ENCODE peak calls at places on chromosomes 7 and 10, in ten cellular contexts. One of them, this sample, is unnamed.

GRCh38 chr10:119505131-119505551 is 37.4 kb downstream of the RGS10 start:
- DNase-seq in cortex of kidney: no peak
- DNase-seq in CD8-positive, alpha-beta T cell: no peak
- DNase-seq in SK-N-MC: no peak
- DNase-seq in HEK293T: no peak
- DNase-seq in NCI-H1105 treated with DMSO at 0.1 percent for 48 hours: no peak
- DNase-seq in brain microvascular endothelial cell: no peak
- DNase-seq in astrocyte of the spinal cord: no peak
- DNase-seq in left ventricle myocardium superior: no peak
- DNase-seq in GM19239: no peak
- DNase-seq in this sample: no peak

GRCh38 chr10:131621784-131622624 is 278.8 kb upstream of the PPP2R2D start:
- DNase-seq in astrocyte of the spinal cord: no peak
- DNase-seq in cortex of kidney: no peak
- DNase-seq in GM19239: no peak
- DNase-seq in HEK293T: no peak
- DNase-seq in SK-N-MC: no peak
- DNase-seq in CD8-positive, alpha-beta T cell: no peak
- DNase-seq in brain microvascular endothelial cell: no peak
- DNase-seq in left ventricle myocardium superior: no peak
- DNase-seq in NCI-H1105 treated with DMSO at 0.1 percent for 48 hours: no peak
- DNase-seq in this sample: no peak

GRCh38 chr10:73887038-73888015 is 13.0 kb upstream of the CAMK2G start:
- DNase-seq in cortex of kidney: no peak
- DNase-seq in left ventricle myocardium superior: peak; percentile 87
- DNase-seq in brain microvascular endothelial cell: peak; percentile 72
- DNase-seq in SK-N-MC: no peak
- DNase-seq in NCI-H1105 treated with DMSO at 0.1 percent for 48 hours: peak; percentile 90
- DNase-seq in astrocyte of the spinal cord: peak; percentile 94
- DNase-seq in CD8-positive, alpha-beta T cell: no peak
- DNase-seq in GM19239: no peak
- DNase-seq in HEK293T: no peak
- DNase-seq in this sample: no peak

GRCh38 chr7:44633254-44634186 is 27.1 kb downstream of the OGDH start:
- DNase-seq in cortex of kidney: no peak
- DNase-seq in GM19239: no peak
- DNase-seq in SK-N-MC: no peak
- DNase-seq in left ventricle myocardium superior: peak; percentile 75
- DNase-seq in CD8-positive, alpha-beta T cell: no peak
- DNase-seq in NCI-H1105 treated with DMSO at 0.1 percent for 48 hours: no peak
- DNase-seq in astrocyte of the spinal cord: peak; percentile 97
- DNase-seq in HEK293T: no peak
- DNase-seq in brain microvascular endothelial cell: peak; percentile 92
- DNase-seq in this sample: peak; percentile 88

GRCh38 chr7:11300231-11300630 is 326.6 kb downstream of the PHF14 start:
- DNase-seq in HEK293T: no peak
- DNase-seq in brain microvascular endothelial cell: no peak
- DNase-seq in left ventricle myocardium superior: no peak
- DNase-seq in astrocyte of the spinal cord: no peak
- DNase-seq in NCI-H1105 treated with DMSO at 0.1 percent for 48 hours: no peak
- DNase-seq in GM19239: no peak
- DNase-seq in cortex of kidney: no peak
- DNase-seq in SK-N-MC: no peak
- DNase-seq in CD8-positive, alpha-beta T cell: no peak
- DNase-seq in this sample: no peak

GRCh38 chr7:46135561-46135960 is 214.5 kb upstream of the IGFBP3 start:
- DNase-seq in GM19239: no peak
- DNase-seq in left ventricle myocardium superior: no peak
- DNase-seq in SK-N-MC: no peak
- DNase-seq in HEK293T: no peak
- DNase-seq in NCI-H1105 treated with DMSO at 0.1 percent for 48 hours: no peak
- DNase-seq in cortex of kidney: no peak
- DNase-seq in brain microvascular endothelial cell: no peak
- DNase-seq in CD8-positive, alpha-beta T cell: no peak
- DNase-seq in astrocyte of the spinal cord: no peak
- DNase-seq in this sample: no peak

GRCh38 chr10:83765711-83766110 is 373.6 kb upstream of the GHITM start:
- DNase-seq in brain microvascular endothelial cell: no peak
- DNase-seq in GM19239: no peak
- DNase-seq in HEK293T: no peak
- DNase-seq in cortex of kidney: no peak
- DNase-seq in astrocyte of the spinal cord: no peak
- DNase-seq in NCI-H1105 treated with DMSO at 0.1 percent for 48 hours: no peak
- DNase-seq in left ventricle myocardium superior: no peak
- DNase-seq in SK-N-MC: no peak
- DNase-seq in CD8-positive, alpha-beta T cell: no peak
- DNase-seq in this sample: no peak

GRCh38 chr10:124658591-124659240 is 85.5 kb downstream of the FAM53B start:
- DNase-seq in HEK293T: no peak
- DNase-seq in GM19239: no peak
- DNase-seq in brain microvascular endothelial cell: no peak
- DNase-seq in cortex of kidney: no peak
- DNase-seq in astrocyte of the spinal cord: no peak
- DNase-seq in SK-N-MC: no peak
- DNase-seq in CD8-positive, alpha-beta T cell: no peak
- DNase-seq in left ventricle myocardium superior: peak; percentile 26
- DNase-seq in NCI-H1105 treated with DMSO at 0.1 percent for 48 hours: no peak
- DNase-seq in this sample: no peak

GRCh38 chr10:3975016-3975415 is 190.0 kb upstream of the KLF6 start:
- DNase-seq in CD8-positive, alpha-beta T cell: no peak
- DNase-seq in GM19239: no peak
- DNase-seq in astrocyte of the spinal cord: no peak
- DNase-seq in cortex of kidney: no peak
- DNase-seq in NCI-H1105 treated with DMSO at 0.1 percent for 48 hours: no peak
- DNase-seq in SK-N-MC: no peak
- DNase-seq in brain microvascular endothelial cell: no peak
- DNase-seq in left ventricle myocardium superior: peak; percentile 62
- DNase-seq in HEK293T: no peak
- DNase-seq in this sample: no peak

GRCh38 chr10:17737021-17737965 is 14.7 kb upstream of the TMEM236 start:
- DNase-seq in NCI-H1105 treated with DMSO at 0.1 percent for 48 hours: peak; percentile 26
- DNase-seq in HEK293T: peak; percentile 26
- DNase-seq in CD8-positive, alpha-beta T cell: no peak
- DNase-seq in astrocyte of the spinal cord: peak; percentile 50
- DNase-seq in GM19239: no peak
- DNase-seq in brain microvascular endothelial cell: no peak
- DNase-seq in left ventricle myocardium superior: peak; percentile 62
- DNase-seq in SK-N-MC: peak; percentile 10
- DNase-seq in cortex of kidney: no peak
- DNase-seq in this sample: no peak

GRCh38 chr10:77843264-77843663 is 83.3 kb downstream of the DLG5 start:
- DNase-seq in NCI-H1105 treated with DMSO at 0.1 percent for 48 hours: no peak
- DNase-seq in left ventricle myocardium superior: no peak
- DNase-seq in astrocyte of the spinal cord: no peak
- DNase-seq in GM19239: no peak
- DNase-seq in CD8-positive, alpha-beta T cell: no peak
- DNase-seq in cortex of kidney: no peak
- DNase-seq in brain microvascular endothelial cell: no peak
- DNase-seq in SK-N-MC: no peak
- DNase-seq in HEK293T: no peak
- DNase-seq in this sample: no peak

GRCh38 chr10:129104266-129105045 is 362.6 kb upstream of the MGMT start:
- DNase-seq in CD8-positive, alpha-beta T cell: no peak
- DNase-seq in SK-N-MC: no peak
- DNase-seq in NCI-H1105 treated with DMSO at 0.1 percent for 48 hours: no peak
- DNase-seq in GM19239: no peak
- DNase-seq in astrocyte of the spinal cord: peak; percentile 27
- DNase-seq in brain microvascular endothelial cell: peak; percentile 25
- DNase-seq in cortex of kidney: no peak
- DNase-seq in left ventricle myocardium superior: no peak
- DNase-seq in HEK293T: no peak
- DNase-seq in this sample: no peak

GRCh38 chr10:73899401-73899780 is 11.5 kb upstream of the PLAU start:
- DNase-seq in astrocyte of the spinal cord: peak; percentile 94
- DNase-seq in GM19239: no peak
- DNase-seq in NCI-H1105 treated with DMSO at 0.1 percent for 48 hours: no peak
- DNase-seq in brain microvascular endothelial cell: peak; percentile 87
- DNase-seq in CD8-positive, alpha-beta T cell: no peak
- DNase-seq in HEK293T: no peak
- DNase-seq in left ventricle myocardium superior: no peak
- DNase-seq in SK-N-MC: no peak
- DNase-seq in cortex of kidney: no peak
- DNase-seq in this sample: no peak

GRCh38 chr10:33402748-33403147 is 68.3 kb upstream of the NRP1 start:
- DNase-seq in CD8-positive, alpha-beta T cell: no peak
- DNase-seq in brain microvascular endothelial cell: no peak
- DNase-seq in left ventricle myocardium superior: no peak
- DNase-seq in SK-N-MC: no peak
- DNase-seq in astrocyte of the spinal cord: no peak
- DNase-seq in GM19239: no peak
- DNase-seq in NCI-H1105 treated with DMSO at 0.1 percent for 48 hours: no peak
- DNase-seq in HEK293T: no peak
- DNase-seq in cortex of kidney: no peak
- DNase-seq in this sample: no peak

GRCh38 chr7:38451840-38452239 is 178.4 kb upstream of the TARP start:
- DNase-seq in cortex of kidney: no peak
- DNase-seq in HEK293T: peak; percentile 31
- DNase-seq in NCI-H1105 treated with DMSO at 0.1 percent for 48 hours: peak; percentile 23
- DNase-seq in astrocyte of the spinal cord: peak; percentile 53
- DNase-seq in brain microvascular endothelial cell: peak; percentile 29
- DNase-seq in SK-N-MC: no peak
- DNase-seq in CD8-positive, alpha-beta T cell: no peak
- DNase-seq in GM19239: no peak
- DNase-seq in left ventricle myocardium superior: no peak
- DNase-seq in this sample: no peak

GRCh38 chr10:130810856-130811255 is 500.7 kb downstream of the TCERG1L start:
- DNase-seq in HEK293T: no peak
- DNase-seq in NCI-H1105 treated with DMSO at 0.1 percent for 48 hours: no peak
- DNase-seq in astrocyte of the spinal cord: no peak
- DNase-seq in brain microvascular endothelial cell: no peak
- DNase-seq in CD8-positive, alpha-beta T cell: no peak
- DNase-seq in SK-N-MC: no peak
- DNase-seq in GM19239: no peak
- DNase-seq in left ventricle myocardium superior: no peak
- DNase-seq in cortex of kidney: no peak
- DNase-seq in this sample: no peak

GRCh38 chr10:32190890-32191491 is 134.8 kb upstream of the KIF5B start:
- DNase-seq in left ventricle myocardium superior: no peak
- DNase-seq in NCI-H1105 treated with DMSO at 0.1 percent for 48 hours: peak; percentile 23
- DNase-seq in brain microvascular endothelial cell: no peak
- DNase-seq in cortex of kidney: no peak
- DNase-seq in GM19239: no peak
- DNase-seq in HEK293T: peak; percentile 9
- DNase-seq in SK-N-MC: no peak
- DNase-seq in astrocyte of the spinal cord: peak; percentile 50
- DNase-seq in CD8-positive, alpha-beta T cell: no peak
- DNase-seq in this sample: no peak

GRCh38 chr10:48791267-48791928 is 106.7 kb downstream of the WDFY4 start:
- DNase-seq in cortex of kidney: no peak
- DNase-seq in left ventricle myocardium superior: no peak
- DNase-seq in astrocyte of the spinal cord: no peak
- DNase-seq in HEK293T: no peak
- DNase-seq in CD8-positive, alpha-beta T cell: no peak
- DNase-seq in GM19239: no peak
- DNase-seq in NCI-H1105 treated with DMSO at 0.1 percent for 48 hours: no peak
- DNase-seq in SK-N-MC: no peak
- DNase-seq in brain microvascular endothelial cell: no peak
- DNase-seq in this sample: no peak

GRCh38 chr10:60914676-60915075 is 29.3 kb downstream of the RHOBTB1 start:
- DNase-seq in left ventricle myocardium superior: no peak
- DNase-seq in astrocyte of the spinal cord: peak; percentile 83
- DNase-seq in GM19239: no peak
- DNase-seq in CD8-positive, alpha-beta T cell: no peak
- DNase-seq in HEK293T: no peak
- DNase-seq in SK-N-MC: no peak
- DNase-seq in NCI-H1105 treated with DMSO at 0.1 percent for 48 hours: no peak
- DNase-seq in brain microvascular endothelial cell: peak; percentile 60
- DNase-seq in cortex of kidney: no peak
- DNase-seq in this sample: no peak

GRCh38 chr10:23499317-23499716 is 60.4 kb downstream of the OTUD1 start:
- DNase-seq in CD8-positive, alpha-beta T cell: no peak
- DNase-seq in cortex of kidney: no peak
- DNase-seq in astrocyte of the spinal cord: no peak
- DNase-seq in HEK293T: no peak
- DNase-seq in NCI-H1105 treated with DMSO at 0.1 percent for 48 hours: peak; percentile 23
- DNase-seq in left ventricle myocardium superior: no peak
- DNase-seq in brain microvascular endothelial cell: no peak
- DNase-seq in SK-N-MC: no peak
- DNase-seq in GM19239: no peak
- DNase-seq in this sample: no peak

GRCh38 chr7:37916673-37917660 is at the start of gene SFRP4:
- DNase-seq in HEK293T: peak; percentile 64
- DNase-seq in GM19239: peak; percentile 28
- DNase-seq in cortex of kidney: no peak
- DNase-seq in left ventricle myocardium superior: peak; percentile 78
- DNase-seq in brain microvascular endothelial cell: peak; percentile 65
- DNase-seq in SK-N-MC: no peak
- DNase-seq in CD8-positive, alpha-beta T cell: no peak
- DNase-seq in NCI-H1105 treated with DMSO at 0.1 percent for 48 hours: peak; percentile 61
- DNase-seq in astrocyte of the spinal cord: peak; percentile 88
- DNase-seq in this sample: no peak

GRCh38 chr7:141421306-141421705 is 129.9 kb upstream of the AGK start:
- DNase-seq in GM19239: no peak
- DNase-seq in left ventricle myocardium superior: no peak
- DNase-seq in CD8-positive, alpha-beta T cell: no peak
- DNase-seq in brain microvascular endothelial cell: no peak
- DNase-seq in cortex of kidney: no peak
- DNase-seq in NCI-H1105 treated with DMSO at 0.1 percent for 48 hours: no peak
- DNase-seq in astrocyte of the spinal cord: no peak
- DNase-seq in SK-N-MC: no peak
- DNase-seq in HEK293T: no peak
- DNase-seq in this sample: no peak

GRCh38 chr7:93055543-93056107 is 62.2 kb downstream of the SAMD9 start:
- DNase-seq in brain microvascular endothelial cell: peak; percentile 11
- DNase-seq in SK-N-MC: peak; percentile 35
- DNase-seq in left ventricle myocardium superior: no peak
- DNase-seq in astrocyte of the spinal cord: peak; percentile 60
- DNase-seq in NCI-H1105 treated with DMSO at 0.1 percent for 48 hours: peak; percentile 71
- DNase-seq in GM19239: peak; percentile 21
- DNase-seq in HEK293T: peak; percentile 43
- DNase-seq in CD8-positive, alpha-beta T cell: no peak
- DNase-seq in cortex of kidney: no peak
- DNase-seq in this sample: no peak

GRCh38 chr10:4770766-4771553 is 55.0 kb upstream of the AKR1E2 start:
- DNase-seq in cortex of kidney: no peak
- DNase-seq in astrocyte of the spinal cord: peak; percentile 96
- DNase-seq in SK-N-MC: no peak
- DNase-seq in NCI-H1105 treated with DMSO at 0.1 percent for 48 hours: peak; percentile 4
- DNase-seq in brain microvascular endothelial cell: peak; percentile 77
- DNase-seq in GM19239: no peak
- DNase-seq in HEK293T: no peak
- DNase-seq in left ventricle myocardium superior: no peak
- DNase-seq in CD8-positive, alpha-beta T cell: no peak
- DNase-seq in this sample: no peak

GRCh38 chr7:74025146-74025545 is 2.8 kb upstream of the ELN start:
- DNase-seq in SK-N-MC: no peak
- DNase-seq in cortex of kidney: no peak
- DNase-seq in astrocyte of the spinal cord: no peak
- DNase-seq in GM19239: no peak
- DNase-seq in left ventricle myocardium superior: no peak
- DNase-seq in HEK293T: no peak
- DNase-seq in CD8-positive, alpha-beta T cell: no peak
- DNase-seq in NCI-H1105 treated with DMSO at 0.1 percent for 48 hours: peak; percentile 39
- DNase-seq in brain microvascular endothelial cell: no peak
- DNase-seq in this sample: no peak

GRCh38 chr10:50596456-50596855 is 27.3 kb downstream of the SGMS1 start:
- DNase-seq in cortex of kidney: no peak
- DNase-seq in GM19239: no peak
- DNase-seq in brain microvascular endothelial cell: no peak
- DNase-seq in SK-N-MC: no peak
- DNase-seq in NCI-H1105 treated with DMSO at 0.1 percent for 48 hours: no peak
- DNase-seq in CD8-positive, alpha-beta T cell: no peak
- DNase-seq in left ventricle myocardium superior: no peak
- DNase-seq in astrocyte of the spinal cord: no peak
- DNase-seq in HEK293T: no peak
- DNase-seq in this sample: no peak

GRCh38 chr10:26022831-26023230 is 88.8 kb downstream of the MYO3A start:
- DNase-seq in SK-N-MC: no peak
- DNase-seq in CD8-positive, alpha-beta T cell: no peak
- DNase-seq in brain microvascular endothelial cell: no peak
- DNase-seq in GM19239: no peak
- DNase-seq in NCI-H1105 treated with DMSO at 0.1 percent for 48 hours: no peak
- DNase-seq in left ventricle myocardium superior: no peak
- DNase-seq in cortex of kidney: no peak
- DNase-seq in astrocyte of the spinal cord: no peak
- DNase-seq in HEK293T: no peak
- DNase-seq in this sample: no peak

GRCh38 chr7:46558482-46559193 is 637.6 kb upstream of the IGFBP3 start:
- DNase-seq in cortex of kidney: no peak
- DNase-seq in HEK293T: no peak
- DNase-seq in CD8-positive, alpha-beta T cell: no peak
- DNase-seq in SK-N-MC: no peak
- DNase-seq in NCI-H1105 treated with DMSO at 0.1 percent for 48 hours: no peak
- DNase-seq in astrocyte of the spinal cord: no peak
- DNase-seq in GM19239: no peak
- DNase-seq in brain microvascular endothelial cell: peak; percentile 74
- DNase-seq in left ventricle myocardium superior: no peak
- DNase-seq in this sample: no peak